ENCODE peak calls at places on chromosomes 13 and 19, in four cellular contexts. One of them, this sample, is unnamed.

GRCh38 chr13:40519637-40520036 is 146.8 kb downstream of the FOXO1 start:
- DNase-seq in IMR-90: no peak
- DNase-seq in K562: no peak
- DNase-seq in HepG2: no peak
- DNase-seq in this sample: no peak

GRCh38 chr13:52158629-52159158 is 703 bp downstream of the NEK3 start:
- DNase-seq in K562: peak; percentile 33
- DNase-seq in IMR-90: peak; percentile 28
- DNase-seq in HepG2: no peak
- DNase-seq in this sample: no peak

GRCh38 chr13:44420376-44421220 is 47.0 kb downstream of the SERP2 start:
- DNase-seq in IMR-90: no peak
- DNase-seq in K562: no peak
- DNase-seq in HepG2: no peak
- DNase-seq in this sample: no peak

GRCh38 chr19:39843919-39844793 is 2.0 kb downstream of the FBL start:
- DNase-seq in IMR-90: peak; percentile 58
- DNase-seq in HepG2: peak; percentile 51
- DNase-seq in K562: peak; percentile 65
- DNase-seq in this sample: peak; percentile 79

GRCh38 chr19:1241417-1242095 is at the start of gene ATP5F1D:
- DNase-seq in K562: peak; percentile 98
- DNase-seq in HepG2: peak; percentile 88
- DNase-seq in IMR-90: peak; percentile 95
- DNase-seq in this sample: peak; percentile 94

GRCh38 chr19:11404588-11405258 is 14.4 kb downstream of the RGL3 start:
- DNase-seq in HepG2: no peak
- DNase-seq in K562: no peak
- DNase-seq in IMR-90: no peak
- DNase-seq in this sample: no peak

GRCh38 chr13:46666727-46667456 is 113.9 kb downstream of the LRCH1 start:
- DNase-seq in K562: no peak
- DNase-seq in HepG2: no peak
- DNase-seq in IMR-90: no peak
- DNase-seq in this sample: no peak

GRCh38 chr19:53424968-53425597 is 6.7 kb upstream of the ZNF761 start:
- DNase-seq in K562: peak; percentile 79
- DNase-seq in IMR-90: peak; percentile 65
- DNase-seq in HepG2: peak; percentile 67
- DNase-seq in this sample: peak; percentile 53

GRCh38 chr19:8095354-8095886 is 42.9 kb downstream of the CCL25 start:
- DNase-seq in K562: no peak
- DNase-seq in HepG2: no peak
- DNase-seq in IMR-90: no peak
- DNase-seq in this sample: no peak

GRCh38 chr13:60370343-60370742 is 26.7 kb upstream of the TDRD3 start:
- DNase-seq in K562: no peak
- DNase-seq in IMR-90: no peak
- DNase-seq in HepG2: no peak
- DNase-seq in this sample: no peak

GRCh38 chr13:64087624-64088023 is 2672.0 kb upstream of the PCDH20 start:
- DNase-seq in IMR-90: no peak
- DNase-seq in K562: no peak
- DNase-seq in HepG2: no peak
- DNase-seq in this sample: no peak

GRCh38 chr19:44640518-44640917 is 3.2 kb upstream of the PVR start:
- DNase-seq in HepG2: no peak
- DNase-seq in IMR-90: peak; percentile 58
- DNase-seq in K562: no peak
- DNase-seq in this sample: no peak

GRCh38 chr13:47337781-47338507 is 441.1 kb upstream of the HTR2A start:
- DNase-seq in K562: no peak
- DNase-seq in IMR-90: peak; percentile 90
- DNase-seq in HepG2: no peak
- DNase-seq in this sample: no peak

GRCh38 chr19:35702223-35703012 is 1.9 kb upstream of the ZBTB32 start:
- DNase-seq in HepG2: peak; percentile 96
- DNase-seq in IMR-90: peak; percentile 97
- DNase-seq in K562: peak; percentile 97
- DNase-seq in this sample: peak; percentile 100

GRCh38 chr13:101417043-101417406 is 717 bp upstream of the NALCN start:
- DNase-seq in K562: no peak
- DNase-seq in IMR-90: peak; percentile 84
- DNase-seq in HepG2: no peak
- DNase-seq in this sample: peak; percentile 9

GRCh38 chr13:41505209-41505835 is 48.0 kb downstream of the RGCC start:
- DNase-seq in IMR-90: peak; percentile 96
- DNase-seq in HepG2: no peak
- DNase-seq in K562: no peak
- DNase-seq in this sample: no peak

GRCh38 chr13:95564948-95565347 is 12.4 kb downstream of the CLDN10 start:
- DNase-seq in IMR-90: peak; percentile 34
- DNase-seq in K562: no peak
- DNase-seq in HepG2: no peak
- DNase-seq in this sample: no peak

GRCh38 chr13:113448885-113449692 is 4.2 kb downstream of the ADPRHL1 start:
- DNase-seq in IMR-90: no peak
- DNase-seq in HepG2: peak; percentile 91
- DNase-seq in K562: peak; percentile 93
- DNase-seq in this sample: peak; percentile 96
- TF ChIP-seq MAZ in IMR-90: no peak
- TF ChIP-seq MAZ in HepG2: peak; percentile 80
- TF ChIP-seq MAZ in K562: peak; percentile 45
- TF ChIP-seq MAZ in this sample: peak; percentile 69

GRCh38 chr19:50330365-50331078 is 1.3 kb upstream of the KCNC3 start:
- DNase-seq in IMR-90: peak; percentile 1
- DNase-seq in HepG2: peak; percentile 73
- DNase-seq in K562: peak; percentile 94
- DNase-seq in this sample: peak; percentile 87
- TF ChIP-seq MAZ in IMR-90: no peak
- TF ChIP-seq MAZ in HepG2: peak; percentile 59
- TF ChIP-seq MAZ in K562: peak; percentile 68
- TF ChIP-seq MAZ in this sample: no peak

DNA sequence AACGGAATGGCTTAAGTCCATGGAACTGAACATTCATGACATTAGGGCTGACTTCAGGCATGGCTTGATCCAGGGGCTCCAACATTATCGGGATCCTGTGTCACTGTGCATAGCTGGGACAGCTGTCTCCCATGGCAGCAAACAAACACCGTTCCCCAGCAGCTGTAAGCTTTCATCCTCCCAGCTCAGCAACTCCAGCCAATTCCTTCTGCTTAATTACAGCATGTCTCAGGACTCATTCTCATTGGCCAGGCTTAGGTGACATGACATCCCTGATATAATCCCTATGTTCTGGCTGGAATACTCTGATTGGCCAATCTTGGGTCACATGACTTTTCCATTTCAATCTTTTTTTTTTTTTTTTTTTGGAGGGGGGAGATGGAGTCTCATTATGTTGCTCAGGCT is 10.9 kb upstream of the TLE5 start:
- DNase-seq in HepG2: peak; percentile 71
- DNase-seq in IMR-90: peak; percentile 68
- DNase-seq in K562: peak; percentile 91
- DNase-seq in this sample: no peak
- TF ChIP-seq MAZ in HepG2: no peak
- TF ChIP-seq MAZ in IMR-90: no peak
- TF ChIP-seq MAZ in K562: no peak
- TF ChIP-seq MAZ in this sample: no peak

GRCh38 chr19:6765738-6766356 is 1.4 kb downstream of the SH2D3A start:
- DNase-seq in K562: no peak
- DNase-seq in IMR-90: no peak
- DNase-seq in HepG2: peak; percentile 19
- DNase-seq in this sample: no peak

GRCh38 chr19:6767081-6767356 is 216 bp downstream of the SH2D3A start:
- DNase-seq in K562: peak; percentile 55
- DNase-seq in HepG2: peak; percentile 55
- DNase-seq in IMR-90: no peak
- DNase-seq in this sample: no peak

GRCh38 chr19:6760606-6761005 is 6.6 kb downstream of the SH2D3A start:
- DNase-seq in K562: no peak
- DNase-seq in IMR-90: no peak
- DNase-seq in HepG2: no peak
- DNase-seq in this sample: no peak

GRCh38 chr19:6766357-6767080 is 716 bp downstream of the SH2D3A start:
- DNase-seq in IMR-90: no peak
- DNase-seq in K562: peak; percentile 54
- DNase-seq in HepG2: no peak
- DNase-seq in this sample: no peak

GRCh38 chr19:6761053-6761676 is 6.1 kb downstream of the SH2D3A start:
- DNase-seq in HepG2: peak; percentile 28
- DNase-seq in IMR-90: no peak
- DNase-seq in K562: peak; percentile 63
- DNase-seq in this sample: peak; percentile 45
- TF ChIP-seq MAZ in HepG2: no peak
- TF ChIP-seq MAZ in IMR-90: no peak
- TF ChIP-seq MAZ in K562: no peak
- TF ChIP-seq MAZ in this sample: no peak

DNA sequence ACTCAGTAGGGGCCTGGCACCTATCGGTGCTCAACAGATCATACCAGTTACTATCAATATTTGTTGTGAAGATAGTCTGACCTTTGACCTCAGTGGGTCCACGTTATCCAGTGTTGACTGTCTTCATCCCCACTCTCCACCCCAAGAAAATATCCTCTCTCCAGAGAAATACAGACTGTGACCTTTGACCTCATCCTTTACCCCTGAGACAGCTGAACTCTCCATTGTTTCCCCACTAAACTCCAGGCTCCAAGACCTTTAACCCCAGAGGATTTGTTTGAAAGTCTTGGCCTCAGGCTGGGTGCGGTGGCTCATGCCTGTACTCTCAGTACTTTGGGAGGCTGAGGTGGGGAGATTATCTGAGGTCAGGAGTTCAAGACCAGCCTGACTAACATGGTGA is 22.6 kb upstream of the PPP5C start:
- DNase-seq in K562: no peak
- DNase-seq in HepG2: no peak
- DNase-seq in IMR-90: no peak
- DNase-seq in this sample: no peak
- TF ChIP-seq MAZ in K562: no peak
- TF ChIP-seq MAZ in HepG2: no peak
- TF ChIP-seq MAZ in IMR-90: no peak
- TF ChIP-seq MAZ in this sample: no peak

GRCh38 chr19:13954185-13954584 is 1.9 kb downstream of the DCAF15 start:
- DNase-seq in IMR-90: no peak
- DNase-seq in K562: no peak
- DNase-seq in HepG2: no peak
- DNase-seq in this sample: no peak

GRCh38 chr19:13951043-13951442 is 1.3 kb upstream of the DCAF15 start:
- DNase-seq in IMR-90: no peak
- DNase-seq in HepG2: no peak
- DNase-seq in K562: no peak
- DNase-seq in this sample: no peak

GRCh38 chr19:13951799-13952153 is 533 bp upstream of the DCAF15 start:
- DNase-seq in IMR-90: no peak
- DNase-seq in HepG2: no peak
- DNase-seq in K562: no peak
- DNase-seq in this sample: no peak

GRCh38 chr19:13952154-13953020 is at the start of gene DCAF15:
- DNase-seq in HepG2: peak; percentile 98
- DNase-seq in K562: peak; percentile 100
- DNase-seq in IMR-90: peak; percentile 99
- DNase-seq in this sample: peak; percentile 99

GRCh38 chr19:13953021-13953531 is 767 bp downstream of the DCAF15 start:
- DNase-seq in K562: peak; percentile 78
- DNase-seq in IMR-90: peak; percentile 39
- DNase-seq in HepG2: no peak
- DNase-seq in this sample: peak; percentile 53
- TF ChIP-seq MAZ in K562: peak; percentile 31
- TF ChIP-seq MAZ in IMR-90: no peak
- TF ChIP-seq MAZ in HepG2: no peak
- TF ChIP-seq MAZ in this sample: no peak

GRCh38 chr13:93789058-93789457 is 562.5 kb downstream of the GPC6 start:
- DNase-seq in HepG2: no peak
- DNase-seq in IMR-90: no peak
- DNase-seq in K562: no peak
- DNase-seq in this sample: no peak

GRCh38 chr13:93797463-93797862 is 570.9 kb downstream of the GPC6 start:
- DNase-seq in HepG2: no peak
- DNase-seq in IMR-90: peak; percentile 21
- DNase-seq in K562: no peak
- DNase-seq in this sample: no peak

GRCh38 chr13:93788456-93788855 is 561.8 kb downstream of the GPC6 start:
- DNase-seq in IMR-90: no peak
- DNase-seq in K562: no peak
- DNase-seq in HepG2: peak; percentile 64
- DNase-seq in this sample: no peak

DNA sequence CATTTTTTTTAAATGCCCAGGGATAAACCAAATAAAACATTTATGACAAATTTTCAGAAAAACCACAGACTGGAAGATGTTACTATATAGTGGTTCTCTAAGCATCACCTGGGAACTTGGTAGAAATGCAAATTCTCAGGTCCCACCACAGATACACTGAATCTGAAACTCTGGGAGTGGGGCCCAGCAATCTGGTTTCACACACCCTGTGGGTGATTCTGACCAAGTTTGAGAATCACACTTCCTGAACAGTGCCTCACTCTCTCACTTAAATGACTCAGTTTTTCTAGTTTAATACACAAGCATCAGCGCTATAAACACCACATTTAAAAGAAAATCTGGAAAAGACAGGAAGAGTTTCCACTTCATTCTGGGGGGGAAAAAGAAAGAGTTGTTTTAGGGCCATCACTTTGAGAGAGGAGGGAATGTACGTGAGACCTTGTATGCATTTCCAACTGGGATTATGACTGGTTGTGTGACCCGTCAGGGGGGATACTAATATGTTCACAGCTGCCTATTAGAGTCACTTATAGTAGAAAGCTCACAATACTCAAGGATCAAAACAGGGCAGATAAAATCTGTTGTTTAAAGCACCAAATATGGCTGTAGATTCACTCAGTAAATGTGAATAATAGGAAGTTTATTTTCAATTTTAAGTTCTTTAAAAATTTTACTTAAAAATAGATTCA is 567.7 kb downstream of the GPC6 start:
- DNase-seq in IMR-90: peak; percentile 42
- DNase-seq in HepG2: no peak
- DNase-seq in K562: no peak
- DNase-seq in this sample: no peak
- TF ChIP-seq MAZ in IMR-90: no peak
- TF ChIP-seq MAZ in HepG2: no peak
- TF ChIP-seq MAZ in K562: no peak
- TF ChIP-seq MAZ in this sample: no peak

DNA sequence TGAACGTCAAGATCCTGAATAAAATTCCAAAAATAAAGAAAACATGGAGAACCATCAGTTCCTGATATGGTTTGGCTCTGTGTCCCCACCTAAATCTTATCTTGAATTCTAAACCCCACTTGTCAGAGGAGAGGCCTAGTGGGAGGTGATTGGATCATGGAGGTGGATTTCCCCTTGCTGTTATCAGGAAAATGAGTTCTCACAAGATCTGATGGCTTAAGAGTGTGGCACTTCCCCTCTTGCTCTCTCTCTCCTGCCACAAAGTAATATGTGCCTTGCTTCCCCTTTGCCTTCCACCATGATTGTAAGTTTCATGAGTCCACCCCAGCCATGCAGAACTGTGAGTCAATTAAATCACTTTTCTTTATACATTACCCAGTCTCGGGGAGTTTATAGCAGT is 827.4 kb downstream of the GPC5 start:
- DNase-seq in HepG2: no peak
- DNase-seq in K562: no peak
- DNase-seq in IMR-90: no peak
- DNase-seq in this sample: no peak
- TF ChIP-seq MAZ in HepG2: no peak
- TF ChIP-seq MAZ in K562: no peak
- TF ChIP-seq MAZ in IMR-90: no peak
- TF ChIP-seq MAZ in this sample: no peak